ENCODE peak calls at places on chromosomes 1 and 21, in four cellular contexts. Z is CD4-positive, alpha-beta T cell; C is psoas muscle; W is activated CD8-positive, alpha-beta memory T cell treated with anti-CD3 and anti-CD28 coated beads, Interleukin-2, amount 10 ng/mL, durations not matched to agents 7 days and 5 days. U is an unnamed sample.

GRCh38 chr1:7224644-7225043 is 439.4 kb downstream of the CAMTA1 start:
- DNase-seq in Z (no peak), W (no peak), C (no peak), U (no peak)

GRCh38 chr1:2980073-2980791 is 41.0 kb upstream of the ACTRT2 start:
- DNase-seq in W (peak), C (peak), Z (no peak), U (no peak)

GRCh38 chr21:43994646-43995045 is 17.5 kb upstream of the TRAPPC10 start:
- DNase-seq in W (no peak), Z (no peak), C (no peak), U (no peak)

GRCh38 chr1:200206340-200206739 is 178.8 kb downstream of the NR5A2 start:
- DNase-seq in C (no peak), W (no peak), Z (no peak), U (no peak)

GRCh38 chr1:229217716-229218115 is 53.2 kb upstream of the RAB4A start:
- DNase-seq in C (no peak), Z (no peak), W (no peak), U (no peak)

GRCh38 chr1:14190508-14190907 is 408.0 kb upstream of the KAZN start:
- DNase-seq in W (no peak), C (no peak), Z (no peak), U (no peak)

GRCh38 chr1:36639461-36639860 is 156.7 kb upstream of the CSF3R start:
- DNase-seq in W (no peak), C (no peak), Z (no peak), U (no peak)

GRCh38 chr1:209808059-209808494 is 2.1 kb upstream of the IRF6 start:
- DNase-seq in Z (no peak), W (no peak), C (no peak), U (peak)

GRCh38 chr1:21511579-21512522 is 2.6 kb downstream of the ALPL start:
- DNase-seq in W (no peak), Z (no peak), C (peak), U (peak)

GRCh38 chr1:44489481-44489880 is 84.4 kb downstream of the RNF220 start:
- DNase-seq in Z (no peak), C (no peak), W (no peak), U (no peak)

GRCh38 chr1:101929343-101929742 is 67.4 kb downstream of the OLFM3 start:
- DNase-seq in Z (no peak), W (no peak), C (peak), U (no peak)

GRCh38 chr1:10152709-10153284 is 57.6 kb upstream of the KIF1B start:
- DNase-seq in W (peak), C (no peak), Z (peak), U (peak)

GRCh38 chr1:8077120-8077573 is 51.0 kb upstream of the ERRFI1 start:
- DNase-seq in C (peak), Z (no peak), W (no peak), U (peak)

GRCh38 chr1:36170643-36171412 is 14.9 kb downstream of the MAP7D1 start:
- DNase-seq in Z (no peak), W (no peak), C (no peak), U (no peak)

GRCh38 chr1:92410706-92411105 is 76.0 kb downstream of the GFI1 start:
- DNase-seq in Z (peak), C (no peak), W (peak), U (no peak)

GRCh38 chr1:205091043-205091740 is 6.9 kb upstream of the TMEM81 start:
- DNase-seq in C (no peak), Z (no peak), W (no peak), U (no peak)

GRCh38 chr1:50724626-50725286 is 235.3 kb downstream of the FAF1 start:
- DNase-seq in C (no peak), W (no peak), Z (no peak), U (no peak)

GRCh38 chr1:29584816-29585600 is 348.7 kb downstream of the PTPRU start:
- DNase-seq in Z (no peak), W (peak), C (no peak), U (no peak)

GRCh38 chr1:212618466-212619210 is 10.1 kb downstream of the ATF3 start:
- DNase-seq in W (no peak), C (no peak), Z (no peak), U (no peak)

GRCh38 chr1:82706741-82707140 is 906.0 kb downstream of the ADGRL2 start:
- DNase-seq in W (no peak), C (no peak), Z (no peak), U (no peak)

GRCh38 chr1:97013904-97014303 is 292.3 kb downstream of the PTBP2 start:
- DNase-seq in Z (no peak), C (no peak), W (no peak), U (no peak)

GRCh38 chr1:97138515-97139032 is 417.0 kb downstream of the PTBP2 start:
- DNase-seq in C (no peak), W (no peak), Z (no peak), U (no peak)

GRCh38 chr1:200535605-200536004 is 84.9 kb downstream of the KIF14 start:
- DNase-seq in Z (no peak), W (no peak), C (no peak), U (no peak)

GRCh38 chr1:183278736-183279591 is 92.9 kb downstream of the LAMC2 start:
- DNase-seq in C (no peak), Z (no peak), W (no peak), U (peak)

GRCh38 chr21:27244356-27244755 is 277.5 kb upstream of the ADAMTS5 start:
- DNase-seq in C (no peak), W (no peak), Z (no peak), U (no peak)

GRCh38 chr1:179228783-179229213 is 679 bp downstream of the ABL2 start:
- DNase-seq in Z (no peak), C (peak), W (no peak), U (peak)

GRCh38 chr1:228058981-228059535 is 23.4 kb upstream of the ARF1 start:
- DNase-seq in Z (no peak), W (peak), C (peak), U (no peak)

GRCh38 chr1:52567943-52568342 is 15.1 kb upstream of the TUT4 start:
- DNase-seq in C (no peak), Z (no peak), W (no peak), U (no peak)

GRCh38 chr1:116988908-116989307 is 12.7 kb upstream of the CD101 start:
- DNase-seq in Z (no peak), C (no peak), W (no peak), U (peak)

GRCh38 chr1:200468264-200469001 is 58.6 kb upstream of the ZNF281 start:
- DNase-seq in W (no peak), Z (no peak), C (no peak), U (no peak)

U was measured in SJSA1.